ENCODE peak calls at places on chromosomes 6 and 20, in seven cellular contexts. S is H9, V is neuronal stem cell, R is H1, K is IMR-90, U is mesenchymal stem cell, E is trophoblast cell. O is an unnamed sample.

GRCh38 chr6:150202404-150202803 is 59.6 kb downstream of the PPP1R14C start:
- DNase-seq in E (no peak), S (no peak), V (no peak), K (no peak), U (no peak), R (no peak), O (no peak)

GRCh38 chr6:70222350-70222749 is 80.5 kb downstream of the COL9A1 start:
- DNase-seq in E (no peak), S (no peak), K (no peak), U (no peak), R (no peak), V (no peak), O (no peak)

GRCh38 chr20:59153832-59154231 is 9.8 kb upstream of the ZNF831 start:
- DNase-seq in U (no peak), S (no peak), E (no peak), K (no peak), V (no peak), R (no peak), O (no peak)

GRCh38 chr6:37507082-37507481 is 7.4 kb upstream of the CCDC167 start:
- DNase-seq in S (no peak), E (no peak), K (no peak), U (no peak), R (no peak), V (no peak), O (peak)

GRCh38 chr6:11876934-11877433 is 98.4 kb upstream of the ADTRP start:
- DNase-seq in S (no peak), U (no peak), V (no peak), R (no peak), K (no peak), E (no peak), O (peak)

GRCh38 chr20:24100370-24101011 is 111.9 kb upstream of the GGTLC1 start:
- DNase-seq in K (peak), R (no peak), V (peak), E (peak), U (peak), S (no peak), O (peak)

GRCh38 chr20:48777005-48777404 is 50.8 kb downstream of the PREX1 start:
- DNase-seq in R (no peak), U (no peak), S (no peak), K (no peak), V (no peak), E (no peak), O (no peak)

GRCh38 chr6:1016329-1017302 is 295.3 kb upstream of the FOXQ1 start:
- DNase-seq in R (no peak), U (no peak), S (no peak), E (no peak), K (no peak), V (no peak), O (no peak)

GRCh38 chr6:44788387-44788981 is 401.0 kb downstream of the CDC5L start:
- DNase-seq in V (no peak), U (peak), K (peak), S (no peak), R (no peak), E (no peak), O (no peak)

GRCh38 chr20:33769032-33769431 is 37.2 kb downstream of the ZNF341 start:
- DNase-seq in K (no peak), U (no peak), S (no peak), V (no peak), R (no peak), E (no peak), O (no peak)

GRCh38 chr20:46694484-46694883 is 5.2 kb upstream of the TP53RK start:
- DNase-seq in K (peak), U (no peak), E (no peak), V (no peak), S (no peak), R (no peak), O (peak)

GRCh38 chr6:122749451-122750050 is 30.0 kb upstream of the FABP7 start:
- DNase-seq in S (no peak), R (no peak), V (no peak), K (no peak), E (no peak), U (peak), O (no peak)

GRCh38 chr6:6982663-6983062 is 125.1 kb upstream of the RREB1 start:
- DNase-seq in U (no peak), S (no peak), E (no peak), R (no peak), V (no peak), K (no peak), O (no peak)

GRCh38 chr6:71544906-71545305 is 256.3 kb downstream of the OGFRL1 start:
- DNase-seq in V (no peak), E (no peak), R (no peak), K (no peak), U (no peak), S (no peak), O (no peak)

GRCh38 chr20:57148266-57148665 is 118.2 kb downstream of the BMP7 start:
- DNase-seq in S (no peak), K (no peak), U (peak), R (no peak), V (no peak), E (no peak), O (no peak)

GRCh38 chr20:57262244-57263126 is 4.0 kb downstream of the BMP7 start:
- DNase-seq in E (no peak), U (no peak), K (no peak), V (no peak), R (no peak), S (peak), O (peak)

GRCh38 chr6:32132110-32132509 is 2.0 kb upstream of the FKBPL start:
- DNase-seq in V (no peak), R (no peak), S (no peak), K (no peak), E (no peak), U (no peak), O (no peak)

GRCh38 chr20:45361794-45362193 is 1.2 kb upstream of the SYS1 start:
- DNase-seq in K (no peak), U (no peak), V (no peak), E (no peak), S (no peak), R (no peak), O (no peak)

GRCh38 chr20:60572991-60573390 is 614.8 kb downstream of the CDH26 start:
- DNase-seq in K (no peak), E (no peak), U (no peak), R (no peak), V (no peak), S (no peak), O (no peak)

GRCh38 chr6:19994909-19995308 is 157.7 kb downstream of the ID4 start:
- DNase-seq in V (no peak), R (no peak), U (no peak), K (no peak), E (no peak), S (no peak), O (no peak)

GRCh38 chr6:121723623-121724022 is 288.2 kb downstream of the GJA1 start:
- DNase-seq in E (no peak), R (no peak), U (no peak), V (no peak), S (no peak), K (no peak), O (no peak)

GRCh38 chr6:37806213-37806612 is 13.3 kb upstream of the ZFAND3 start:
- DNase-seq in U (no peak), K (no peak), S (no peak), E (no peak), R (no peak), V (no peak), O (no peak)

GRCh38 chr20:7744411-7744810 is 195.8 kb downstream of the HAO1 start:
- DNase-seq in S (no peak), E (no peak), K (peak), U (peak), R (no peak), V (no peak), O (peak)

GRCh38 chr6:128518531-128519131 is 1.8 kb downstream of the PTPRK start:
- DNase-seq in S (no peak), U (no peak), R (no peak), E (no peak), K (no peak), V (no peak), O (no peak)

GRCh38 chr6:32529697-32530429 is at the start of gene HLA-DRB5:
- DNase-seq in U (no peak), E (no peak), R (no peak), K (no peak), V (no peak), S (no peak), O (peak)

GRCh38 chr20:36821964-36822437 is 48.4 kb upstream of the DSN1 start:
- DNase-seq in U (no peak), S (no peak), E (peak), V (no peak), K (no peak), R (no peak), O (peak)

GRCh38 chr6:126267621-126268020 is 72.3 kb upstream of the CENPW start:
- DNase-seq in K (no peak), E (no peak), R (no peak), V (no peak), S (no peak), U (no peak), O (no peak)

GRCh38 chr20:37379967-37380828 is 34.3 kb downstream of the SRC start:
- DNase-seq in S (no peak), K (peak), E (no peak), V (no peak), U (peak), R (no peak), O (no peak)

GRCh38 chr6:110399219-110400071 is 15.9 kb downstream of the DDO start:
- DNase-seq in U (no peak), R (no peak), V (no peak), K (no peak), S (no peak), E (no peak), O (no peak)

GRCh38 chr6:166958926-166959861 is 2.8 kb upstream of the RNASET2 start:
- DNase-seq in V (no peak), E (no peak), U (peak), K (no peak), S (no peak), R (no peak), O (peak)

GRCh38 chr6:64777941-64778785 is 928.9 kb downstream of the EYS start:
- DNase-seq in K (peak), R (no peak), E (peak), S (no peak), U (peak), V (no peak), O (no peak)

GRCh38 chr6:169557887-169558286 is 143.9 kb downstream of the WDR27 start:
- DNase-seq in V (no peak), R (no peak), K (no peak), E (no peak), U (no peak), S (no peak), O (no peak)

GRCh38 chr20:31934968-31935764 is 16.7 kb downstream of the PDRG1 start:
- DNase-seq in K (no peak), R (peak), S (peak), E (no peak), U (no peak), V (no peak), O (peak)

GRCh38 chr20:53597085-53597482 is 3.4 kb upstream of the ZNF217 start:
- DNase-seq in U (no peak), S (no peak), E (peak), R (no peak), K (no peak), V (no peak), O (no peak)
- H3K4ac ChIP-seq in U (no peak), S (no peak), E (no peak), R (no peak), K (no peak), V (no peak), O (no peak)

GRCh38 chr6:52532457-52532856 is 44.4 kb downstream of the TRAM2 start:
- DNase-seq in E (no peak), R (no peak), U (no peak), V (no peak), K (peak), S (no peak), O (no peak)
- H3K18ac ChIP-seq in E (no peak), R (no peak), U (no peak), V (no peak), K (no peak), S (no peak), O (no peak)

GRCh38 chr20:10359621-10360040 is 74.4 kb downstream of the MKKS start:
- DNase-seq in V (no peak), E (no peak), K (peak), S (no peak), U (no peak), R (no peak), O (no peak)
- H3K23ac ChIP-seq in V (no peak), E (no peak), K (no peak), S (no peak), U (no peak), R (no peak), O (no peak)

GRCh38 chr6:149087898-149088297 is 229.6 kb upstream of the TAB2 start:
- DNase-seq in V (no peak), U (no peak), R (no peak), E (peak), K (no peak), S (no peak), O (no peak)

GRCh38 chr6:149084761-149085574 is 232.5 kb upstream of the TAB2 start:
- DNase-seq in E (no peak), S (no peak), K (no peak), U (no peak), R (no peak), V (no peak), O (no peak)

GRCh38 chr6:149089508-149089907 is 228.0 kb upstream of the TAB2 start:
- DNase-seq in U (no peak), K (no peak), E (no peak), V (no peak), R (no peak), S (no peak), O (no peak)

GRCh38 chr6:149086363-149086762 is 231.1 kb upstream of the TAB2 start:
- DNase-seq in S (no peak), U (no peak), R (no peak), V (no peak), E (no peak), K (no peak), O (no peak)

DNA sequence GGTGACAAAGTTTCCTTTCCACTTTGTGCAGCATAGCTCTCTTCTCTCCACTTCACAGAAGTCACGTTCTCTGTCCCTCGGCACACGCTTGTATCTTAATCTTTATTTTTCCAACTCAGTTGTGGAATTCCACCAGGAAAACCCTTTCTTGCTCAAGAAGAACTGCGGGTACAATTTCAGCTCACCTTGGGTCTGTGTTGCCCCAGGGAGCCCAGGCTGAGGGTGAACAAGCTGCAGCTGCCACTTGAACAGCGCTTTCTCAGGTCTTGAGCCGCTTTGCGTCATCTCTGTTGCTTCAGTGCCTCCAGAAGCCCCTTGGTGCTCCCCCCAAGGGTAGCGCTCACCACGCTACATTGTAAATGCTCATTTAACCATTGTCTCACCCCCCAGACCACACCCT is 229.2 kb upstream of the TAB2 start:
- DNase-seq in K (no peak), V (no peak), U (no peak), E (peak), R (no peak), S (no peak), O (no peak)
- H3K4ac ChIP-seq in K (no peak), V (no peak), U (no peak), E (no peak), R (no peak), S (no peak), O (no peak)

DNA sequence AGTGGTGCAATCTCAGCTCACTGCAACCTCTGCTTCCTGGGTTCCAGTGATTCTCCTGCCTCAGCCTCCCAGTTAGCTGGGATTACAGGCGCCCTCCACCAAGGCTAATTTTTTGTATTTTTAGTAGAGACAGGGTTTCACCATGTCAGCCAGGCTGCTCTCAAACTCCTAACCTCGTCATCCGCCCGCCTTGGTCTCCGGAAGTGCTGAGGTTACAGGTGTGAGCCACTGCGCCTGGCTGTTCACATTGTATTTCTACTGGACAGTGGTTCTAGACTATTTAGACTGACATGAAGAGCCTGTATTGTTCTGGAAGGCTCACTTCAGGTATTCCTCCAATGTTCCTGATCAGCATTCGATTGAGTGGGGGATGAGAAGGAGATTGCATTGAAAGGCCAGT is 14.8 kb upstream of the OVOL2 start:
- DNase-seq in E (no peak), R (no peak), K (no peak), S (no peak), V (no peak), U (no peak), O (no peak)
- H3K18ac ChIP-seq in E (no peak), R (no peak), K (no peak), S (no peak), V (no peak), U (no peak), O (no peak)

O was measured in mesendoderm.